ENCODE peak calls at places on chromosomes 5 and 9, in four cellular contexts. X is CD4-positive, alpha-beta T cell; K is astrocyte; B is GM12878. V is an unnamed sample.

GRCh38 chr5:82164957-82165698 is 113.0 kb downstream of the RPS23 start:
- DNase-seq in B (no peak), X (no peak), K (peak; percentile 73), V (peak; percentile 63)

GRCh38 chr9:136619742-136620440 is 42.8 kb upstream of the EGFL7 start:
- DNase-seq in B (no peak), X (no peak), K (no peak), V (peak; percentile 47)

GRCh38 chr5:111537153-111538024 is 25.1 kb upstream of the STARD4 start:
- DNase-seq in X (no peak), B (no peak), K (no peak), V (no peak)

GRCh38 chr9:12856608-12857007 is 81.8 kb downstream of the LURAP1L start:
- DNase-seq in B (no peak), K (no peak), X (no peak), V (no peak)

GRCh38 chr9:94140791-94141790 is 56.8 kb downstream of the PTPDC1 start:
- DNase-seq in B (no peak), K (peak; percentile 47), X (no peak), V (peak; percentile 64)

GRCh38 chr5:55031492-55031891 is 7.4 kb downstream of the GZMK start:
- DNase-seq in K (peak; percentile 18), B (no peak), X (no peak), V (no peak)

GRCh38 chr5:13943691-13944090 is 797 bp downstream of the DNAH5 start:
- DNase-seq in K (no peak), B (no peak), X (no peak), V (peak; percentile 18)

GRCh38 chr9:129141066-129142041 is 30.1 kb downstream of the PTPA start:
- DNase-seq in K (peak; percentile 96), B (peak; percentile 71), X (no peak), V (peak; percentile 96)

GRCh38 chr9:99114846-99115500 is 10.1 kb downstream of the TGFBR1 start:
- DNase-seq in X (no peak), B (no peak), K (peak; percentile 36), V (no peak)

GRCh38 chr9:137299938-137300337 is 2.1 kb downstream of the NRARP start:
- DNase-seq in B (no peak), X (no peak), K (no peak), V (no peak)

GRCh38 chr5:68344447-68345111 is 129.0 kb downstream of the PIK3R1 start:
- DNase-seq in B (no peak), X (no peak), K (peak; percentile 83), V (peak; percentile 96)

GRCh38 chr5:72138943-72139467 is 31.7 kb downstream of the MAP1B start:
- DNase-seq in X (no peak), K (peak; percentile 98), B (peak; percentile 15), V (peak; percentile 97)

GRCh38 chr9:116208417-116209232 is 55.0 kb downstream of the PAPPA start:
- DNase-seq in K (no peak), X (no peak), B (no peak), V (peak; percentile 60)

GRCh38 chr5:130109152-130109551 is 204.9 kb downstream of the CHSY3 start:
- DNase-seq in K (no peak), X (no peak), B (no peak), V (peak; percentile 6)

GRCh38 chr5:81420039-81420667 is 26.2 kb upstream of the ACOT12 start:
- DNase-seq in K (peak; percentile 96), B (no peak), X (no peak), V (peak; percentile 95)

GRCh38 chr9:75001719-75002421 is 26.2 kb downstream of the CARNMT1 start:
- DNase-seq in X (no peak), K (peak; percentile 66), B (peak; percentile 36), V (peak; percentile 82)

V was measured in M059J.